ENCODE peak calls at places on chromosomes 4 and X, in four cellular contexts. G, H, E and D are unnamed samples.

GRCh38 chr4:159268607-159269006 is 165.7 kb downstream of the RAPGEF2 start:
- DNase-seq in H (no peak), G (no peak), E (no peak), D (no peak)

GRCh38 chr4:145044341-145044740 is 53.7 kb downstream of the ANAPC10 start:
- DNase-seq in E (no peak), H (no peak), G (no peak), D (no peak)

GRCh38 chr4:576245-576821 is at the start of gene TMEM271:
- DNase-seq in G (no peak), H (no peak), E (no peak), D (no peak)

GRCh38 chrX:153878969-153879653 is 6.9 kb downstream of the L1CAM start:
- DNase-seq in H (no peak), G (no peak), E (no peak), D (no peak)

GRCh38 chr4:38565271-38566199 is 98.5 kb upstream of the KLF3 start:
- DNase-seq in H (no peak), G (peak; percentile 8), E (peak; percentile 87), D (no peak)

GRCh38 chr4:105709081-105709450 is 482 bp downstream of the GSTCD start:
- DNase-seq in E (peak; percentile 23), G (no peak), H (no peak), D (no peak)

GRCh38 chr4:3485011-3485881 is 22.1 kb downstream of the DOK7 start:
- DNase-seq in G (no peak), E (peak; percentile 62), H (no peak), D (peak; percentile 39)

GRCh38 chrX:137431693-137432488 is 134.0 kb upstream of the ZIC3 start:
- DNase-seq in E (no peak), G (no peak), H (no peak), D (no peak)

GRCh38 chrX:2552621-2553297 is 52.0 kb upstream of the DHRSX start:
- DNase-seq in H (no peak), E (no peak), G (peak; percentile 47), D (no peak)

GRCh38 chr4:113673450-113673849 is 88.1 kb downstream of the CAMK2D start:
- DNase-seq in H (no peak), G (no peak), E (peak; percentile 23), D (no peak)